ENCODE peak calls at places on chromosomes 6 and 20, in eight cellular contexts. G is body of pancreas; J is astrocyte; K is naive thymus-derived CD4-positive, alpha-beta T cell; Z is psoas muscle; X is IMR-90; A is adrenal gland; R is Peyer's patch. E is an unnamed sample.

GRCh38 chr6:93721386-93722048 is 302.2 kb upstream of the EPHA7 start:
- DNase-seq in J (peak), X (no peak), G (no peak), K (no peak), R (no peak), A (no peak), Z (no peak), E (no peak)

GRCh38 chr6:50836231-50836630 is 17.6 kb downstream of the TFAP2B start:
- DNase-seq in G (no peak), X (no peak), K (no peak), J (no peak), Z (no peak), A (no peak), R (no peak), E (no peak)

GRCh38 chr6:31836676-31837611 is 9.4 kb downstream of the HSPA1B start:
- DNase-seq in K (no peak), A (no peak), X (peak), Z (no peak), G (no peak), J (no peak), R (no peak), E (no peak)

GRCh38 chr20:37961016-37961415 is 58.1 kb downstream of the VSTM2L start:
- DNase-seq in X (no peak), K (no peak), G (no peak), A (no peak), R (no peak), Z (no peak), J (no peak), E (no peak)

GRCh38 chr6:72032056-72032455 is 145.7 kb downstream of the RIMS1 start:
- DNase-seq in J (peak), Z (no peak), A (no peak), R (no peak), G (no peak), K (no peak), X (no peak), E (no peak)

GRCh38 chr6:137630666-137631065 is 136.5 kb upstream of the OLIG3 start:
- DNase-seq in J (no peak), Z (no peak), G (no peak), A (no peak), R (no peak), X (no peak), K (no peak), E (no peak)

GRCh38 chr6:65123516-65123915 is 583.5 kb downstream of the EYS start:
- DNase-seq in Z (no peak), G (no peak), J (no peak), X (peak), R (no peak), A (no peak), K (no peak), E (no peak)

GRCh38 chr20:24998121-24998520 is 5.6 kb upstream of the APMAP start:
- DNase-seq in A (no peak), Z (no peak), G (no peak), X (no peak), R (no peak), K (no peak), J (no peak), E (no peak)

GRCh38 chr20:63117661-63118302 is 98.1 kb downstream of the YTHDF1 start:
- DNase-seq in A (no peak), Z (no peak), G (no peak), X (no peak), K (no peak), R (no peak), J (no peak), E (no peak)

GRCh38 chr20:20489054-20489453 is 121.2 kb downstream of the INSM1 start:
- DNase-seq in Z (no peak), X (peak), R (no peak), K (no peak), J (peak), G (no peak), A (no peak), E (no peak)

GRCh38 chr6:11613858-11614257 is 76.3 kb downstream of the TMEM170B start:
- DNase-seq in X (peak), G (no peak), R (no peak), K (no peak), Z (no peak), A (no peak), J (peak), E (no peak)

GRCh38 chr6:146813554-146813953 is 214.8 kb downstream of the ADGB start:
- DNase-seq in K (no peak), J (peak), G (no peak), Z (no peak), R (no peak), X (peak), A (no peak), E (no peak)

GRCh38 chr6:64580346-64580745 is 944.7 kb downstream of the PHF3 start:
- DNase-seq in Z (no peak), J (no peak), K (no peak), R (no peak), A (no peak), X (peak), G (no peak), E (no peak)

GRCh38 chr20:33647603-33648395 is 14.3 kb upstream of the C20orf144 start:
- DNase-seq in Z (no peak), G (peak), J (peak), X (peak), R (no peak), A (no peak), K (no peak), E (peak)

GRCh38 chr20:25065625-25066338 is 7.8 kb upstream of the ACSS1 start:
- DNase-seq in J (peak), Z (peak), G (peak), K (peak), X (peak), A (peak), R (peak), E (peak)

GRCh38 chr6:13431861-13432465 is 55.4 kb downstream of the GFOD1 start:
- DNase-seq in J (peak), Z (no peak), K (no peak), A (no peak), G (no peak), X (peak), R (no peak), E (no peak)

GRCh38 chr6:42184475-42184874 is 10.3 kb downstream of the GUCA1B start:
- DNase-seq in G (no peak), X (no peak), A (no peak), J (no peak), Z (no peak), R (peak), K (no peak), E (no peak)

GRCh38 chr6:56246941-56247653 is at the start of gene COL21A1:
- DNase-seq in G (peak), K (no peak), R (peak), A (peak), X (no peak), J (no peak), Z (peak), E (no peak)

GRCh38 chr20:11719153-11719552 is 198.5 kb upstream of the BTBD3 start:
- DNase-seq in X (no peak), G (no peak), Z (no peak), R (no peak), K (no peak), J (no peak), A (no peak), E (no peak)

GRCh38 chr20:41178904-41179432 is 41.6 kb downstream of the PLCG1 start:
- DNase-seq in Z (no peak), J (no peak), X (no peak), A (peak), K (no peak), G (no peak), R (no peak), E (no peak)

GRCh38 chr6:52953911-52954839 is 40.9 kb downstream of the GSTA4 start:
- DNase-seq in J (peak), K (no peak), G (no peak), Z (no peak), R (no peak), A (no peak), X (no peak), E (no peak)

GRCh38 chr6:2562721-2563120 is 188.0 kb downstream of the MYLK4 start:
- DNase-seq in K (no peak), J (no peak), X (no peak), R (no peak), G (no peak), A (no peak), Z (no peak), E (no peak)

GRCh38 chr6:71250050-71250689 is 38.4 kb upstream of the OGFRL1 start:
- DNase-seq in J (peak), Z (no peak), R (no peak), G (no peak), A (no peak), X (peak), K (peak), E (no peak)

GRCh38 chr6:35300848-35301247 is 3.2 kb downstream of the DEF6 start:
- DNase-seq in X (no peak), A (no peak), K (peak), J (no peak), G (peak), Z (no peak), R (no peak), E (peak)
- H3K4me3 ChIP-seq in X (no peak), A (no peak), K (peak), J (no peak), G (no peak), Z (no peak), R (no peak), E (peak)

DNA sequence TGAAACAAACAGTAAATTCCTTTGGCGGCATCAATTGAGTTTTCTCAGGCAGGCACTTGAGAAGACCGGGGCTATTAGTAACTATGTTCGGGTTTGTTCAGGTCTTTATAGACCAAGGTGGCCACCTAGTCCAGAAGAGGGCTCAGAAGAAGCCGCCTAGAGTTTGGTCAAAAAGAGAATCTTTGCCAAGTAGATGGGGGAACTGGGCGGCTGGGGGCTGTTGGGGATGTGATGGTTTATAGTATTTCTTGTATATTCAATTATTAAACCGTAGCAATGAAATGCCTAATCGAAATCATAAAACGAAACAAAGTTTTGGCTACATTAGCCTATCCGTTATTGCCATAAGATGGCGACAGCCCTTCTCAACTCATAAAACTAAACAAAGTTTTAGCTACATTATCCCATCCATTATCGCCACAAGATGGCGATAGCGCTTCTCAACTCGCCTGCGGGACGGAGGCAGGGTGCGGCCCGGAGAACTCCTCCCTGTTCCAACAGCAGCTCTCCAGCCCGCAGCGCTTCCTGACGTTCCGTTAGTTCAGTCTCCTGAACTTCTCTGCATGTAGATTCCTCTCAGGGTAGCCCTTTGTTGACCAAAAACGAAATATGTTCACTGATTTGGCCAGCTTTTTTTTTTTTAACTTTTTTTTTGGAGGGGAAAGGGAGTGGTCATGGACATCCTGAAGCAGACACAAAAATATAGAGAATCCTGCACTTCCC is 120.5 kb upstream of the PRSS16 start:
- DNase-seq in X (peak), J (peak), A (peak), K (peak), G (peak), R (peak), Z (peak), E (peak)
- H3K27ac ChIP-seq in X (peak), J (peak), A (peak), K (no peak), G (no peak), R (no peak), Z (peak), E (peak)

DNA sequence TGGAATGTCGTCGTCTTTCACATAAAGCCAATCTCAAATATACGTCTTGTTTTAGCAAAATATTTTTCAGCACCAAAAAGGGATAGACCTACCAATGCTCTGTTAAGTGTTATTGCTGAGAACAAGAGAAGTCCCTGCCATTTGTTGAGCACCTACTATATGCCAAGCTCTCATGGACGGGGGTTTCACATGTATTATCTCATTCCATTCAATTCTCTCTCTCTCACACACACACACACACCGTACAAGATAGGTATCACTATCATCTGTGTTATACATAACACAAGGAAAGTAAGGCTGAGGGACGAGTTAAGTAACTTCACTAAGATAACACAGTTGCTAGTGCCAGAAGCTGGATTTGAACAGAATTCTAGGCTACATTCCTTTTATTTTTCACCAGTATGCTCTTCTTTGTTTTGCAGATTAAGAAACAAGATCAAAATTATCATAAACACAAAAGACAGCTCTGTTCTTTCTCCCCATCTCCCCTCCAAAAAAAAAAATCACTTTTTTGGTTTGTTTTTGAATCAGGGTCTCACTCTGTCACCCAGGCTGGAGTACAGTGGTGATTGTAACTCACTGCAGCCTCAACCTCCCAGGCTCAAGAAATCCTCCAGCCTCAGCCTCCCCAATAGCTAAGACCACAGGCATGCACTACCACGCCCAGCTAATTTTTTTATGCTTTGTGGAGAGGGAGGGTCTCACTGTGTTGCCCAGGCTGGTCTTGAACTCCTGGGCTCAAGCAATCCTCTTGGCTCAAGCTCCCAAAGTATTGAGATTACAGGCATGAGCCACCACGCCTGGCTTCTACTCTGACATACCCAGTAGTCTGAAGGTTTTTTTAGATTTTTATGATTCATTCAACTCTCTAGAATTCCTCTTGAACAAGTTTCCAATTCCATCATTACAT is 1.0 kb upstream of the ARHGAP18 start:
- DNase-seq in J (no peak), A (no peak), X (no peak), K (no peak), Z (no peak), G (no peak), R (no peak), E (no peak)
- H3K4me3 ChIP-seq in J (peak), A (no peak), X (peak), K (peak), Z (peak), G (no peak), R (no peak), E (peak)

DNA sequence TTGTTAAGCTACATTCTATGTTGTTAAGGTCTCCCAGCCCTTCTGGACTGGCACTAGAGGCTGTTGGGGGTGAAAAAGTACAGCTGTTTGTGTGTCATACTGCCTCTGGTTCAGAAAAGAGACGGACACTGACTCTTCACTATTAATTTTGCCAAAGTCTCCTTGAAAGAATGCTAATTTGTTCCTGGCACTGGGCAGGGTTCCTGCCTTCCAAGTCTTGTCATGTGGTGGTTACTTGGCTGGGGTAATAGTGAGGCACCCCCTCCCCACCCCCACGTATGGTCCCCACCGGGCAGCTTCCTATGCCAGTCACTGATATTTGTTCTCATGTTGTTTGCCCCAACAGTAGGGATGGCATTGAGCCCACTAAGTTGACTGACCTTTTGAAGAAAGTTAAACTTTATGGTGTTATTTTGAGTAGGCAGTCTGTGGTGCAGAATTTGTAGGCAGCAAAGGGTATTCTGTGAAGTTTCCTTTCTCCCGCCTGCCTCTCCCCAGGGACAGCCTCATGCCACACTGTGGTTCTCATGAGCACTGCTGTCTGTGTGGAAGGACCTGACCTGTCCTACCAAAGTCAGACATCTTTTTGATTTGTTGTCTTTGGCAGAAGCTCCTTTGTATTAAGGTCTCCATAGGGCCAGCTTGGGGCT is 8.7 kb downstream of the CDS2 start:
- DNase-seq in A (peak), K (no peak), X (no peak), G (no peak), J (no peak), R (no peak), Z (no peak), E (no peak)
- H3K27ac ChIP-seq in A (peak), K (no peak), X (no peak), G (no peak), J (no peak), R (no peak), Z (peak), E (no peak)

GRCh38 chr6:143682805-143683204 is 5.0 kb downstream of the PHACTR2 start:
- DNase-seq in Z (no peak), X (no peak), R (no peak), K (no peak), A (no peak), J (no peak), G (no peak), E (no peak)

GRCh38 chr6:143677577-143677890 is 231 bp upstream of the PHACTR2 start:
- DNase-seq in J (no peak), G (no peak), K (no peak), R (no peak), A (no peak), X (no peak), Z (no peak), E (no peak)

GRCh38 chr6:143678980-143679379 is 1.2 kb downstream of the PHACTR2 start:
- DNase-seq in Z (no peak), K (no peak), A (no peak), G (no peak), R (no peak), J (no peak), X (no peak), E (no peak)

GRCh38 chr6:143677891-143678737 is at the start of gene PHACTR2:
- DNase-seq in X (peak), K (peak), R (peak), A (peak), Z (peak), G (peak), J (peak), E (peak)

DNA sequence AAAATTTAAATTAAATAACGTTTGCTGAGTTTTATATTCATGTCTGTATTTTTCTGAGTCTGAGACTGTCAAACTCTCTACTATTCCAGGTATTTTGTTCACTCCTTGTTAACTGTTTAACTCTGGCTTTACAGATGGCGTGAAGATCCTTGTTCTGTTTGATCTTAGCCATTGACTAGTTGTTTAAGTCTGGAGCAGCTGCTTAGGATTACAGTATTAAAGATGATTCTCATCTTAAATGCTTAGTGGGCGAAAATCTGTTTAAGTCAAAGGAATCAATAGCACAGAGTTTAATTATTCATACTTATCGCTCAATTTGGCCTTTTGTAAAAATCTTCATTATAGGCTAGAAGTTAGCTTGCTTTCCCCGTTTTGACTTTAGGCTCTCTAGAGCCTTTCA is 2.4 kb downstream of the PHACTR2 start:
- DNase-seq in G (no peak), X (no peak), Z (no peak), R (no peak), J (no peak), A (no peak), K (no peak), E (no peak)
- H3K4me3 ChIP-seq in G (no peak), X (peak), Z (peak), R (no peak), J (peak), A (no peak), K (no peak), E (no peak)

GRCh38 chr20:8671366-8671943 is 397.4 kb upstream of the PLCB4 start:
- DNase-seq in K (no peak), R (no peak), G (no peak), A (no peak), Z (no peak), X (no peak), J (no peak), E (no peak)
- H3K27ac ChIP-seq in K (no peak), R (no peak), G (no peak), A (no peak), Z (no peak), X (no peak), J (no peak), E (no peak)

GRCh38 chr20:53215166-53215565 is 243.0 kb downstream of the TSHZ2 start:
- DNase-seq in R (no peak), A (no peak), K (peak), G (no peak), Z (no peak), X (no peak), J (no peak), E (peak)
- H3K4me3 ChIP-seq in R (no peak), A (no peak), K (no peak), G (no peak), Z (no peak), X (no peak), J (no peak), E (no peak)

GRCh38 chr6:51844391-51844735 is 243.1 kb downstream of the PKHD1 start:
- DNase-seq in R (no peak), J (no peak), A (no peak), K (no peak), X (no peak), G (no peak), Z (no peak), E (no peak)

GRCh38 chr6:51841656-51842055 is 245.8 kb downstream of the PKHD1 start:
- DNase-seq in J (no peak), X (no peak), G (no peak), A (no peak), R (no peak), Z (no peak), K (no peak), E (no peak)

GRCh38 chr6:51842066-51842465 is 245.3 kb downstream of the PKHD1 start:
- DNase-seq in A (no peak), R (no peak), X (no peak), J (no peak), Z (no peak), G (no peak), K (no peak), E (no peak)

GRCh38 chr6:51842487-51843469 is 244.6 kb downstream of the PKHD1 start:
- DNase-seq in G (no peak), K (no peak), R (no peak), X (no peak), J (no peak), Z (no peak), A (no peak), E (no peak)

GRCh38 chr6:51843470-51844390 is 243.7 kb downstream of the PKHD1 start:
- DNase-seq in Z (no peak), G (no peak), J (no peak), X (no peak), K (no peak), R (no peak), A (no peak), E (no peak)
- H3K27ac ChIP-seq in Z (no peak), G (no peak), J (no peak), X (no peak), K (no peak), R (no peak), A (no peak), E (no peak)

E was measured in CD4-positive, CD25-positive, alpha-beta regulatory T cell.